ENCODE peak calls at places on chromosomes 6 and 20, in five cellular contexts. One of them, this sample, is unnamed.

GRCh38 chr6:85792278-85792677 is 149.6 kb upstream of the SYNCRIP start:
- DNase-seq in amygdala: no peak
- DNase-seq in stimulated activated naive CD8-positive, alpha-beta T cell treated with anti-CD3 and anti-CD28 coated beads, Interleukin-15, Interleukin-2, amounts not matched to agents 100 U/mL and 50 U/mL, for 24 hours: no peak
- DNase-seq in stimulated activated CD4-positive, alpha-beta T cell treated with anti-CD3 and anti-CD28 coated beads, Interleukin-2, amount 100 ng/mL, for 24 hours: no peak
- DNase-seq in NCI-H345: no peak
- DNase-seq in this sample: no peak

GRCh38 chr6:167828325-167828956 is 1.7 kb downstream of the AFDN start:
- DNase-seq in NCI-H345: no peak
- DNase-seq in stimulated activated CD4-positive, alpha-beta T cell treated with anti-CD3 and anti-CD28 coated beads, Interleukin-2, amount 100 ng/mL, for 24 hours: no peak
- DNase-seq in stimulated activated naive CD8-positive, alpha-beta T cell treated with anti-CD3 and anti-CD28 coated beads, Interleukin-15, Interleukin-2, amounts not matched to agents 100 U/mL and 50 U/mL, for 24 hours: no peak
- DNase-seq in amygdala: no peak
- DNase-seq in this sample: no peak

GRCh38 chr6:148747493-148748160 is 797 bp downstream of the UST start:
- DNase-seq in stimulated activated CD4-positive, alpha-beta T cell treated with anti-CD3 and anti-CD28 coated beads, Interleukin-2, amount 100 ng/mL, for 24 hours: peak
- DNase-seq in amygdala: no peak
- DNase-seq in NCI-H345: peak
- DNase-seq in stimulated activated naive CD8-positive, alpha-beta T cell treated with anti-CD3 and anti-CD28 coated beads, Interleukin-15, Interleukin-2, amounts not matched to agents 100 U/mL and 50 U/mL, for 24 hours: peak
- DNase-seq in this sample: peak

GRCh38 chr20:17797163-17797562 is 97.4 kb downstream of the BANF2 start:
- DNase-seq in NCI-H345: no peak
- DNase-seq in stimulated activated CD4-positive, alpha-beta T cell treated with anti-CD3 and anti-CD28 coated beads, Interleukin-2, amount 100 ng/mL, for 24 hours: no peak
- DNase-seq in amygdala: no peak
- DNase-seq in stimulated activated naive CD8-positive, alpha-beta T cell treated with anti-CD3 and anti-CD28 coated beads, Interleukin-15, Interleukin-2, amounts not matched to agents 100 U/mL and 50 U/mL, for 24 hours: no peak
- DNase-seq in this sample: no peak

GRCh38 chr6:6004147-6004995 is 2.4 kb downstream of the NRN1 start:
- DNase-seq in stimulated activated CD4-positive, alpha-beta T cell treated with anti-CD3 and anti-CD28 coated beads, Interleukin-2, amount 100 ng/mL, for 24 hours: no peak
- DNase-seq in amygdala: no peak
- DNase-seq in NCI-H345: no peak
- DNase-seq in stimulated activated naive CD8-positive, alpha-beta T cell treated with anti-CD3 and anti-CD28 coated beads, Interleukin-15, Interleukin-2, amounts not matched to agents 100 U/mL and 50 U/mL, for 24 hours: peak
- DNase-seq in this sample: no peak

GRCh38 chr6:15819841-15820240 is 157.0 kb upstream of the DTNBP1 start:
- DNase-seq in stimulated activated CD4-positive, alpha-beta T cell treated with anti-CD3 and anti-CD28 coated beads, Interleukin-2, amount 100 ng/mL, for 24 hours: no peak
- DNase-seq in amygdala: no peak
- DNase-seq in stimulated activated naive CD8-positive, alpha-beta T cell treated with anti-CD3 and anti-CD28 coated beads, Interleukin-15, Interleukin-2, amounts not matched to agents 100 U/mL and 50 U/mL, for 24 hours: no peak
- DNase-seq in NCI-H345: no peak
- DNase-seq in this sample: no peak

GRCh38 chr6:9632026-9632425 is 782.8 kb downstream of the TFAP2A start:
- DNase-seq in stimulated activated naive CD8-positive, alpha-beta T cell treated with anti-CD3 and anti-CD28 coated beads, Interleukin-15, Interleukin-2, amounts not matched to agents 100 U/mL and 50 U/mL, for 24 hours: no peak
- DNase-seq in NCI-H345: no peak
- DNase-seq in stimulated activated CD4-positive, alpha-beta T cell treated with anti-CD3 and anti-CD28 coated beads, Interleukin-2, amount 100 ng/mL, for 24 hours: no peak
- DNase-seq in amygdala: no peak
- DNase-seq in this sample: no peak

GRCh38 chr6:152099816-152100618 is 292.5 kb downstream of the ESR1 start:
- DNase-seq in NCI-H345: no peak
- DNase-seq in amygdala: no peak
- DNase-seq in stimulated activated naive CD8-positive, alpha-beta T cell treated with anti-CD3 and anti-CD28 coated beads, Interleukin-15, Interleukin-2, amounts not matched to agents 100 U/mL and 50 U/mL, for 24 hours: no peak
- DNase-seq in stimulated activated CD4-positive, alpha-beta T cell treated with anti-CD3 and anti-CD28 coated beads, Interleukin-2, amount 100 ng/mL, for 24 hours: no peak
- DNase-seq in this sample: no peak

GRCh38 chr20:45355209-45355608 is 7.0 kb upstream of the SDC4 start:
- DNase-seq in stimulated activated naive CD8-positive, alpha-beta T cell treated with anti-CD3 and anti-CD28 coated beads, Interleukin-15, Interleukin-2, amounts not matched to agents 100 U/mL and 50 U/mL, for 24 hours: no peak
- DNase-seq in NCI-H345: no peak
- DNase-seq in amygdala: no peak
- DNase-seq in stimulated activated CD4-positive, alpha-beta T cell treated with anti-CD3 and anti-CD28 coated beads, Interleukin-2, amount 100 ng/mL, for 24 hours: no peak
- DNase-seq in this sample: peak

GRCh38 chr20:63051911-63052310 is 45.1 kb upstream of the BHLHE23 start:
- DNase-seq in stimulated activated CD4-positive, alpha-beta T cell treated with anti-CD3 and anti-CD28 coated beads, Interleukin-2, amount 100 ng/mL, for 24 hours: no peak
- DNase-seq in stimulated activated naive CD8-positive, alpha-beta T cell treated with anti-CD3 and anti-CD28 coated beads, Interleukin-15, Interleukin-2, amounts not matched to agents 100 U/mL and 50 U/mL, for 24 hours: no peak
- DNase-seq in amygdala: no peak
- DNase-seq in NCI-H345: no peak
- DNase-seq in this sample: no peak

GRCh38 chr20:9474835-9475413 is 39.5 kb upstream of the LAMP5 start:
- DNase-seq in stimulated activated naive CD8-positive, alpha-beta T cell treated with anti-CD3 and anti-CD28 coated beads, Interleukin-15, Interleukin-2, amounts not matched to agents 100 U/mL and 50 U/mL, for 24 hours: no peak
- DNase-seq in stimulated activated CD4-positive, alpha-beta T cell treated with anti-CD3 and anti-CD28 coated beads, Interleukin-2, amount 100 ng/mL, for 24 hours: no peak
- DNase-seq in amygdala: no peak
- DNase-seq in NCI-H345: no peak
- DNase-seq in this sample: no peak

GRCh38 chr6:30615219-30615957 is 1.7 kb downstream of the PPP1R10 start:
- DNase-seq in NCI-H345: peak
- DNase-seq in stimulated activated naive CD8-positive, alpha-beta T cell treated with anti-CD3 and anti-CD28 coated beads, Interleukin-15, Interleukin-2, amounts not matched to agents 100 U/mL and 50 U/mL, for 24 hours: peak
- DNase-seq in stimulated activated CD4-positive, alpha-beta T cell treated with anti-CD3 and anti-CD28 coated beads, Interleukin-2, amount 100 ng/mL, for 24 hours: peak
- DNase-seq in amygdala: peak
- DNase-seq in this sample: peak

GRCh38 chr6:113635222-113635970 is 221.7 kb upstream of the MARCKS start:
- DNase-seq in NCI-H345: no peak
- DNase-seq in amygdala: no peak
- DNase-seq in stimulated activated CD4-positive, alpha-beta T cell treated with anti-CD3 and anti-CD28 coated beads, Interleukin-2, amount 100 ng/mL, for 24 hours: no peak
- DNase-seq in stimulated activated naive CD8-positive, alpha-beta T cell treated with anti-CD3 and anti-CD28 coated beads, Interleukin-15, Interleukin-2, amounts not matched to agents 100 U/mL and 50 U/mL, for 24 hours: no peak
- DNase-seq in this sample: no peak

GRCh38 chr20:58019027-58019849 is 209.2 kb downstream of the ANKRD60 start:
- DNase-seq in stimulated activated naive CD8-positive, alpha-beta T cell treated with anti-CD3 and anti-CD28 coated beads, Interleukin-15, Interleukin-2, amounts not matched to agents 100 U/mL and 50 U/mL, for 24 hours: no peak
- DNase-seq in stimulated activated CD4-positive, alpha-beta T cell treated with anti-CD3 and anti-CD28 coated beads, Interleukin-2, amount 100 ng/mL, for 24 hours: no peak
- DNase-seq in amygdala: no peak
- DNase-seq in NCI-H345: no peak
- DNase-seq in this sample: no peak

GRCh38 chr6:149962461-149963211 is 1.1 kb upstream of the ULBP1 start:
- DNase-seq in stimulated activated CD4-positive, alpha-beta T cell treated with anti-CD3 and anti-CD28 coated beads, Interleukin-2, amount 100 ng/mL, for 24 hours: peak
- DNase-seq in amygdala: no peak
- DNase-seq in NCI-H345: no peak
- DNase-seq in stimulated activated naive CD8-positive, alpha-beta T cell treated with anti-CD3 and anti-CD28 coated beads, Interleukin-15, Interleukin-2, amounts not matched to agents 100 U/mL and 50 U/mL, for 24 hours: no peak
- DNase-seq in this sample: no peak

GRCh38 chr20:57266251-57267157 is at the start of gene BMP7:
- DNase-seq in stimulated activated naive CD8-positive, alpha-beta T cell treated with anti-CD3 and anti-CD28 coated beads, Interleukin-15, Interleukin-2, amounts not matched to agents 100 U/mL and 50 U/mL, for 24 hours: no peak
- DNase-seq in amygdala: peak
- DNase-seq in NCI-H345: peak
- DNase-seq in stimulated activated CD4-positive, alpha-beta T cell treated with anti-CD3 and anti-CD28 coated beads, Interleukin-2, amount 100 ng/mL, for 24 hours: no peak
- DNase-seq in this sample: no peak

GRCh38 chr20:41138217-41138526 is 829 bp downstream of the PLCG1 start:
- DNase-seq in NCI-H345: no peak
- DNase-seq in stimulated activated CD4-positive, alpha-beta T cell treated with anti-CD3 and anti-CD28 coated beads, Interleukin-2, amount 100 ng/mL, for 24 hours: no peak
- DNase-seq in stimulated activated naive CD8-positive, alpha-beta T cell treated with anti-CD3 and anti-CD28 coated beads, Interleukin-15, Interleukin-2, amounts not matched to agents 100 U/mL and 50 U/mL, for 24 hours: no peak
- DNase-seq in amygdala: no peak
- DNase-seq in this sample: no peak

GRCh38 chr20:45629496-45630100 is at the start of gene WFDC10A:
- DNase-seq in amygdala: no peak
- DNase-seq in stimulated activated CD4-positive, alpha-beta T cell treated with anti-CD3 and anti-CD28 coated beads, Interleukin-2, amount 100 ng/mL, for 24 hours: peak
- DNase-seq in stimulated activated naive CD8-positive, alpha-beta T cell treated with anti-CD3 and anti-CD28 coated beads, Interleukin-15, Interleukin-2, amounts not matched to agents 100 U/mL and 50 U/mL, for 24 hours: peak
- DNase-seq in NCI-H345: no peak
- DNase-seq in this sample: peak

GRCh38 chr6:167141667-167142432 is 15.9 kb downstream of the GPR31 start:
- DNase-seq in stimulated activated CD4-positive, alpha-beta T cell treated with anti-CD3 and anti-CD28 coated beads, Interleukin-2, amount 100 ng/mL, for 24 hours: peak
- DNase-seq in amygdala: no peak
- DNase-seq in stimulated activated naive CD8-positive, alpha-beta T cell treated with anti-CD3 and anti-CD28 coated beads, Interleukin-15, Interleukin-2, amounts not matched to agents 100 U/mL and 50 U/mL, for 24 hours: peak
- DNase-seq in NCI-H345: peak
- DNase-seq in this sample: peak

GRCh38 chr20:63661959-63662812 is 4.1 kb downstream of the RTEL1 start:
- DNase-seq in NCI-H345: no peak
- DNase-seq in amygdala: no peak
- DNase-seq in stimulated activated naive CD8-positive, alpha-beta T cell treated with anti-CD3 and anti-CD28 coated beads, Interleukin-15, Interleukin-2, amounts not matched to agents 100 U/mL and 50 U/mL, for 24 hours: no peak
- DNase-seq in stimulated activated CD4-positive, alpha-beta T cell treated with anti-CD3 and anti-CD28 coated beads, Interleukin-2, amount 100 ng/mL, for 24 hours: no peak
- DNase-seq in this sample: no peak

GRCh38 chr6:122730775-122731386 is 48.6 kb upstream of the FABP7 start:
- DNase-seq in stimulated activated CD4-positive, alpha-beta T cell treated with anti-CD3 and anti-CD28 coated beads, Interleukin-2, amount 100 ng/mL, for 24 hours: no peak
- DNase-seq in amygdala: no peak
- DNase-seq in NCI-H345: peak
- DNase-seq in stimulated activated naive CD8-positive, alpha-beta T cell treated with anti-CD3 and anti-CD28 coated beads, Interleukin-15, Interleukin-2, amounts not matched to agents 100 U/mL and 50 U/mL, for 24 hours: no peak
- DNase-seq in this sample: no peak

GRCh38 chr20:641516-641913 is 11.5 kb downstream of the SRXN1 start:
- DNase-seq in NCI-H345: no peak
- DNase-seq in stimulated activated CD4-positive, alpha-beta T cell treated with anti-CD3 and anti-CD28 coated beads, Interleukin-2, amount 100 ng/mL, for 24 hours: no peak
- DNase-seq in stimulated activated naive CD8-positive, alpha-beta T cell treated with anti-CD3 and anti-CD28 coated beads, Interleukin-15, Interleukin-2, amounts not matched to agents 100 U/mL and 50 U/mL, for 24 hours: no peak
- DNase-seq in amygdala: no peak
- DNase-seq in this sample: no peak

GRCh38 chr20:21147593-21147992 is 21.7 kb downstream of the KIZ start:
- DNase-seq in stimulated activated naive CD8-positive, alpha-beta T cell treated with anti-CD3 and anti-CD28 coated beads, Interleukin-15, Interleukin-2, amounts not matched to agents 100 U/mL and 50 U/mL, for 24 hours: no peak
- DNase-seq in stimulated activated CD4-positive, alpha-beta T cell treated with anti-CD3 and anti-CD28 coated beads, Interleukin-2, amount 100 ng/mL, for 24 hours: no peak
- DNase-seq in amygdala: no peak
- DNase-seq in NCI-H345: no peak
- DNase-seq in this sample: no peak